ENCODE peak calls at places on chromosome 7, in eight cellular contexts. A is anterior cingulate cortex; I is naive thymus-derived CD8-positive, alpha-beta T cell; T is neural crest cell; X is GM03348; N is HS-5; Z is lower lobe of right lung; Y is kidney tubule cell. H is an unnamed sample.

GRCh38 chr7:105352018-105352612 is 36.6 kb downstream of the SRPK2 start:
- DNase-seq in A (peak; percentile 22), I (peak; percentile 43), T (no peak), X (peak; percentile 79), N (peak; percentile 64), Z (peak; percentile 79), Y (peak; percentile 27), H (peak; percentile 55)

GRCh38 chr7:26179826-26180497 is 20.6 kb downstream of the HNRNPA2B1 start:
- DNase-seq in A (no peak), I (no peak), T (no peak), X (no peak), N (no peak), Z (no peak), Y (no peak), H (no peak)

GRCh38 chr7:100220833-100221718 is 1.3 kb downstream of the PVRIG start:
- DNase-seq in A (no peak), I (peak; percentile 79), T (no peak), X (no peak), N (no peak), Z (no peak), Y (no peak), H (no peak)

GRCh38 chr7:117619690-117620089 is 139.9 kb downstream of the CFTR start:
- DNase-seq in A (no peak), I (no peak), T (no peak), X (no peak), N (no peak), Z (no peak), Y (no peak), H (no peak)

GRCh38 chr7:94444808-94445207 is 50.1 kb downstream of the COL1A2 start:
- DNase-seq in A (no peak), I (no peak), T (no peak), X (no peak), N (no peak), Z (no peak), Y (no peak), H (no peak)

GRCh38 chr7:50142421-50143113 is 49.5 kb upstream of the ZPBP start:
- DNase-seq in A (no peak), I (peak; percentile 44), T (no peak), X (peak; percentile 34), N (no peak), Z (no peak), Y (peak; percentile 46), H (no peak)

GRCh38 chr7:27723086-27723485 is 16.9 kb upstream of the TAX1BP1 start:
- DNase-seq in A (no peak), I (no peak), T (no peak), X (peak; percentile 21), N (no peak), Z (no peak), Y (peak; percentile 21), H (no peak)

GRCh38 chr7:118872568-118872967 is 648.1 kb downstream of the ANKRD7 start:
- DNase-seq in A (no peak), I (no peak), T (no peak), X (no peak), N (no peak), Z (no peak), Y (peak; percentile 6), H (no peak)

GRCh38 chr7:24739306-24739705 is 18.0 kb downstream of the GSDME start:
- DNase-seq in A (no peak), I (no peak), T (no peak), X (no peak), N (no peak), Z (no peak), Y (no peak), H (no peak)

GRCh38 chr7:6614941-6615737 is at the start of gene ZNF853:
- DNase-seq in A (no peak), I (peak; percentile 26), T (peak; percentile 35), X (no peak), N (no peak), Z (no peak), Y (no peak), H (no peak)

GRCh38 chr7:120856621-120857352 is 1.2 kb downstream of the TSPAN12 start:
- DNase-seq in A (no peak), I (peak; percentile 2), T (peak; percentile 60), X (peak; percentile 29), N (no peak), Z (peak; percentile 48), Y (peak; percentile 59), H (peak; percentile 8)

H was measured in hypothalamus.